ENCODE peak calls at places on chromosomes 6 and 20, in seven cellular contexts. H, T, W, O, A, Y and M are unnamed samples.
A peak's percentile ranks its signal among the peaks of the same experiment; 100 is the strongest.

GRCh38 chr6:138346302-138347195 is 31.2 kb upstream of the SMIM28 start:
- DNase-seq in H (no peak), T (no peak), W (no peak), O (peak; percentile 74), A (no peak), Y (no peak), M (no peak)

GRCh38 chr20:33211817-33212424 is 5.2 kb upstream of the BPIFA3 start:
- DNase-seq in H (peak; percentile 79), T (no peak), W (peak; percentile 44), O (peak; percentile 77), A (peak; percentile 69), Y (no peak), M (no peak)

GRCh38 chr20:51220293-51220706 is 197.4 kb upstream of the KCNG1 start:
- DNase-seq in H (peak; percentile 59), T (no peak), W (no peak), O (peak; percentile 26), A (no peak), Y (peak; percentile 11), M (peak; percentile 50)

GRCh38 chr6:52328721-52329120 is 33.2 kb upstream of the PAQR8 start:
- DNase-seq in H (no peak), T (no peak), W (no peak), O (no peak), A (no peak), Y (no peak), M (no peak)

GRCh38 chr6:157727629-157728182 is 95.3 kb upstream of the SNX9 start:
- DNase-seq in H (no peak), T (no peak), W (no peak), O (no peak), A (no peak), Y (no peak), M (no peak)

GRCh38 chr20:43658723-43659419 is 8.0 kb upstream of the MYBL2 start:
- DNase-seq in H (no peak), T (no peak), W (no peak), O (no peak), A (no peak), Y (no peak), M (no peak)

GRCh38 chr6:130178692-130179091 is 44.1 kb downstream of the SAMD3 start:
- DNase-seq in H (no peak), T (peak; percentile 74), W (no peak), O (peak; percentile 95), A (no peak), Y (no peak), M (no peak)

GRCh38 chr20:62685781-62686555 is 22.7 kb upstream of the NTSR1 start:
- DNase-seq in H (no peak), T (no peak), W (peak; percentile 60), O (no peak), A (peak; percentile 31), Y (peak; percentile 15), M (peak; percentile 60)

GRCh38 chr6:119493980-119494379 is 144.4 kb upstream of the MAN1A1 start:
- DNase-seq in H (peak; percentile 18), T (no peak), W (peak; percentile 13), O (no peak), A (no peak), Y (no peak), M (no peak)

GRCh38 chr6:46863791-46864190 is 57.9 kb downstream of the ADGRF5 start:
- DNase-seq in H (no peak), T (no peak), W (no peak), O (no peak), A (no peak), Y (no peak), M (no peak)

GRCh38 chr6:42113929-42114636 is 28.3 kb downstream of the C6orf132 start:
- DNase-seq in H (no peak), T (no peak), W (no peak), O (peak; percentile 50), A (no peak), Y (no peak), M (no peak)

GRCh38 chr6:33727126-33727525 is 15.6 kb upstream of the UQCC2 start:
- DNase-seq in H (no peak), T (no peak), W (no peak), O (no peak), A (peak; percentile 49), Y (no peak), M (no peak)

GRCh38 chr6:73631849-73632248 is 21.9 kb downstream of the SLC17A5 start:
- DNase-seq in H (no peak), T (peak; percentile 63), W (no peak), O (peak; percentile 36), A (no peak), Y (no peak), M (no peak)

GRCh38 chr6:130697661-130698535 is 129.3 kb upstream of the SMLR1 start:
- DNase-seq in H (peak; percentile 32), T (peak; percentile 36), W (no peak), O (peak; percentile 81), A (no peak), Y (peak; percentile 1), M (peak; percentile 49)

GRCh38 chr6:151010111-151010510 is 144.6 kb downstream of the MTHFD1L start:
- DNase-seq in H (no peak), T (no peak), W (no peak), O (peak; percentile 15), A (no peak), Y (no peak), M (no peak)

GRCh38 chr6:30884521-30885480 is 482 bp downstream of the DDR1 start:
- DNase-seq in H (no peak), T (no peak), W (no peak), O (peak; percentile 59), A (peak; percentile 80), Y (peak; percentile 45), M (peak; percentile 51)

GRCh38 chr6:81613606-81614005 is 138.9 kb downstream of the TENT5A start:
- DNase-seq in H (no peak), T (peak; percentile 24), W (no peak), O (peak; percentile 75), A (no peak), Y (no peak), M (no peak)

GRCh38 chr6:165844801-165845364 is 181.8 kb upstream of the PDE10A start:
- DNase-seq in H (no peak), T (no peak), W (no peak), O (no peak), A (no peak), Y (no peak), M (no peak)

GRCh38 chr6:79737172-79737571 is 106.0 kb downstream of the SH3BGRL2 start:
- DNase-seq in H (no peak), T (no peak), W (no peak), O (peak; percentile 33), A (no peak), Y (no peak), M (no peak)